ENCODE peak calls at places on chromosomes 4 and X, in seven cellular contexts. K, H, J, F, G, E and A are unnamed samples.
A peak's percentile ranks its signal among the peaks of the same experiment; 100 is the strongest.

GRCh38 chr4:2339458-2340271 is 77.8 kb upstream of the MXD4 start:
- DNase-seq in K (no peak), H (no peak), J (no peak), F (peak; percentile 51), G (no peak), E (peak; percentile 22), A (no peak)

GRCh38 chrX:21926116-21926515 is 14.4 kb upstream of the SMS start:
- DNase-seq in K (no peak), H (no peak), J (no peak), F (no peak), G (no peak), E (no peak), A (no peak)

GRCh38 chr4:126658391-126658790 is 974.4 kb upstream of the INTU start:
- DNase-seq in K (no peak), H (no peak), J (no peak), F (no peak), G (no peak), E (no peak), A (no peak)

GRCh38 chr4:76950052-76950845 is 697 bp downstream of the SEPTIN11 start:
- DNase-seq in K (peak; percentile 80), H (peak; percentile 47), J (peak; percentile 45), F (peak; percentile 83), G (peak; percentile 19), E (peak; percentile 64), A (peak; percentile 65)

GRCh38 chrX:129831486-129831885 is 12.2 kb downstream of the ZDHHC9 start:
- DNase-seq in K (no peak), H (peak; percentile 19), J (no peak), F (no peak), G (no peak), E (no peak), A (no peak)

GRCh38 chr4:128380306-128380705 is 92.7 kb upstream of the PGRMC2 start:
- DNase-seq in K (no peak), H (no peak), J (no peak), F (no peak), G (no peak), E (no peak), A (no peak)

GRCh38 chrX:15751160-15751819 is 13.2 kb downstream of the CA5B start:
- DNase-seq in K (no peak), H (no peak), J (no peak), F (no peak), G (no peak), E (no peak), A (no peak)

GRCh38 chr4:98605216-98605615 is 53.2 kb downstream of the TSPAN5 start:
- DNase-seq in K (no peak), H (no peak), J (no peak), F (no peak), G (no peak), E (no peak), A (no peak)

GRCh38 chr4:80336582-80336981 is 1.1 kb downstream of the CFAP299 start:
- DNase-seq in K (peak; percentile 48), H (no peak), J (no peak), F (peak; percentile 57), G (peak; percentile 2), E (no peak), A (peak; percentile 15)

GRCh38 chr4:105896461-105896939 is 1.2 kb downstream of the NPNT start:
- DNase-seq in K (no peak), H (no peak), J (no peak), F (no peak), G (no peak), E (no peak), A (no peak)

GRCh38 chr4:181479145-181479544 is 764.1 kb upstream of the TENM3 start:
- DNase-seq in K (no peak), H (no peak), J (no peak), F (no peak), G (no peak), E (no peak), A (no peak)

GRCh38 chr4:26520728-26521442 is 30.6 kb upstream of the CCKAR start:
- DNase-seq in K (no peak), H (no peak), J (no peak), F (peak; percentile 74), G (no peak), E (no peak), A (no peak)

GRCh38 chr4:175469519-175469918 is 342.5 kb downstream of the GPM6A start:
- DNase-seq in K (no peak), H (no peak), J (no peak), F (no peak), G (no peak), E (no peak), A (no peak)

GRCh38 chr4:140877781-140878180 is 121.6 kb upstream of the TBC1D9 start:
- DNase-seq in K (no peak), H (no peak), J (no peak), F (no peak), G (no peak), E (no peak), A (no peak)

GRCh38 chr4:52646726-52647125 is 12.4 kb downstream of the USP46 start:
- DNase-seq in K (no peak), H (no peak), J (no peak), F (no peak), G (no peak), E (no peak), A (no peak)

GRCh38 chr4:150961566-150961965 is 53.5 kb downstream of the LRBA start:
- DNase-seq in K (no peak), H (no peak), J (no peak), F (no peak), G (no peak), E (no peak), A (no peak)

GRCh38 chr4:123599061-123599919 is 202.7 kb downstream of the SPRY1 start:
- DNase-seq in K (no peak), H (peak; percentile 12), J (no peak), F (no peak), G (no peak), E (no peak), A (peak; percentile 11)

GRCh38 chr4:153731239-153731638 is 28.6 kb downstream of the RNF175 start:
- DNase-seq in K (no peak), H (no peak), J (no peak), F (no peak), G (no peak), E (no peak), A (no peak)

GRCh38 chrX:79592259-79592658 is 225.1 kb upstream of the ITM2A start:
- DNase-seq in K (no peak), H (no peak), J (no peak), F (no peak), G (no peak), E (no peak), A (no peak)

GRCh38 chr4:3257691-3258482 is 8.9 kb downstream of the MSANTD1 start:
- DNase-seq in K (no peak), H (no peak), J (no peak), F (peak; percentile 40), G (no peak), E (peak; percentile 21), A (no peak)

GRCh38 chr4:56908206-56909082 is 744 bp downstream of the REST start:
- DNase-seq in K (peak; percentile 83), H (peak; percentile 23), J (peak; percentile 62), F (peak; percentile 76), G (peak; percentile 46), E (peak; percentile 70), A (peak; percentile 84)
- TF ChIP-seq POLR2A in K (peak; percentile 48), H (no peak), J (no peak), F (no peak), G (no peak), E (no peak), A (no peak)

DNA sequence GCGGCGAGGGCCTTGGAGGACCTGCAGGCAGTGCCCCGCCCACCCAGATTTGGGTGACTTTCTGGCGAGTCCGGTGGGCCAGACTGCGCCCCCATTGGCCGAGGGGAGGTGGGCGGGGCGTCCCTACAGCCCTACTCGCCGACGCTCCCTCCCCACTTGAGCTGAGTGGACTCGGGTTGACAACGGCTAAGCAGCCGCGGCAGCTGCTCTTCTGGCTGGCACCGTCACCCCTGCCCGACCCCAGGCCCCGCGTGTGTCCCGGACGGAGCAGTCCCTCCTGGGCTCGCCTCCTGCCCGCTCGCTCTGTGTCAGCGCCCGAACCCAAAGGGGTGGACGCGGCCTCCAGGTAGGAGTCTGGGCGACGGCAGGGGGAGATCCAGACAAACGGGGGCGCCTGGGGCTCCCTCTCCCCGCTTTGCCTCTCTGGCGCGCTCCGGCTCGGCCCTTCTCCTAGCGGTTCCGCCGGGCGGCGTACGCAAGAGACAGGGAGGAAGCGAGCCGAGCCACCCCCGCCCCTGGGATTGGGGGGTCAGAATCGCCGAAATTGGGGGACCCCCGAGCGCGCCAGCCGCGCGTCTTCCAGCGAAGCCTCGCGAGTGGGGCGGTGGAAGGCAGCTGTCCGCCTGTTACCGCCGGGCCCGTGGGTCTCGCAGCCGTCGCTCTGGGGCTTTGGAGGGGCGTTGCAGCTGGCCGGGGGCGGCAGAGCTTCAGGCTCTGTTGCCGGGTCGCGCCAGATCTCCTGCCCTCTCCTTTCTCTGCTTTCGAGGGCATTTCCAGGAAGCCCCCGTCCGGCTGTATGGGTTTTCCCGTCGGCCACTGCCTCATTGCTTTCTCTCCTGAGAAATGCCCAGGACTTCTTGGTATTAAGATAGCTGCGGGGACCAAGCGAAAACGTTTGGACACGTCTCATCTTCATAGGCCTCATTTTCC is 46.3 kb downstream of the STARD8 start:
- DNase-seq in K (peak; percentile 90), H (peak; percentile 52), J (peak; percentile 74), F (peak; percentile 90), G (no peak), E (peak; percentile 56), A (peak; percentile 76)
- TF ChIP-seq POLR2A in K (peak; percentile 83), H (peak; percentile 18), J (peak; percentile 16), F (no peak), G (no peak), E (no peak), A (peak; percentile 68)

DNA sequence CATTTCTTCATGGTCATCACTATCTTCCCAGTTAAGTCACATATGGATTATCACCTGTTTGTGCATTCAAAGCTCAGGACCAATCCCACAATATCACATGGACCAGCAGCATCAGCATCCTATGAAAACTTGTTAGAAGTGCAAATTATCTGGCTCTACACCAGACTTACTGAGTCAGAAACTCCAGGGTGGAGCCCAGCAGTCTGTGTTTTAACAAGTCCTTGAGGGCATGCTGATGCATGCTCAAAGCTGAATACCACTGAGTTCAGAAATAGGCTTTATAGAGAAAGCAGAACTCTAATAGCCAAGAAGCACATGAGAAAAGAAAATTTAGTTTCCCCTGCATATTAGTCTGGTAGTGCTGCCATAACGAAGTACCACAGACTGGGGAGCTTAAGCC is 62.4 kb upstream of the GABRQ start:
- DNase-seq in K (no peak), H (no peak), J (no peak), F (no peak), G (no peak), E (no peak), A (no peak)
- TF ChIP-seq POLR2A in K (no peak), H (no peak), J (no peak), F (no peak), G (no peak), E (no peak), A (no peak)

DNA sequence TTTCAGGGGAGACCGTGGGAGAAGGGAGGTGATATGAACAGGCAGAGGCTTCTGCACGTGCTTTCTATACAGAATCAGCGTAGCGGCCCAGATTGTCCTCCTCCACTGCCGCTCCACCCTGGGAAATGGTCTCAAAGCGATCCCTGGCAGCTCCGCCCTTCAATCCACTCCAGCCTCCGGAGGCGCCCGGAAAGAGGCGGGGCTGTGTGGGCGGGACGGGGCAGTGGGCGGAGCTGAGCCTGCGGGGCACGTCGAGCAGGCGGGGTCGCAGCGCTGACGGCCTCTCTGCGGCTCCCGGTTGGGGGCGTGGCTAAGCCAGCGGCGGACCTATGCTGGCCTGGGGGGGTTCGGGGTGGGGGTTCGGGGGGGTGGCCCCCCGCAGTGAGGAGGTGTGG is 210 bp upstream of the SMIM10L2A start:
- DNase-seq in K (peak; percentile 89), H (peak; percentile 58), J (peak; percentile 84), F (peak; percentile 91), G (peak; percentile 55), E (peak; percentile 82), A (peak; percentile 82)
- TF ChIP-seq POLR2A in K (no peak), H (no peak), J (no peak), F (no peak), G (peak; percentile 13), E (no peak), A (no peak)

GRCh38 chr4:139622856-139623255 is 42.8 kb upstream of the MGST2 start:
- DNase-seq in K (no peak), H (no peak), J (no peak), F (no peak), G (no peak), E (no peak), A (no peak)
- TF ChIP-seq POLR2A in K (no peak), H (no peak), J (no peak), F (no peak), G (no peak), E (no peak), A (no peak)